ENCODE peak calls at places on chromosomes 1 and 21, in seven cellular contexts. V, W, J, B, D, S and Q are unnamed samples.

GRCh38 chr1:17475729-17476128 is 36.3 kb upstream of the RCC2 start:
- DNase-seq in J (peak; percentile 9), S (no peak), V (no peak), W (no peak), B (no peak), D (no peak), Q (no peak)

GRCh38 chr1:62241357-62242131 is 46.9 kb downstream of the L1TD1 start:
- DNase-seq in V (peak; percentile 62), D (no peak), J (no peak), W (no peak), B (no peak), S (no peak), Q (no peak)

GRCh38 chr1:36580524-36580923 is 97.8 kb upstream of the CSF3R start:
- DNase-seq in D (no peak), S (no peak), W (no peak), B (peak; percentile 40), J (no peak), V (no peak), Q (no peak)

GRCh38 chr1:233406994-233407631 is 79.6 kb downstream of the MAP3K21 start:
- DNase-seq in V (no peak), B (no peak), W (no peak), D (no peak), S (no peak), J (no peak), Q (no peak)

GRCh38 chr1:211382182-211382713 is 55.6 kb downstream of the TRAF5 start:
- DNase-seq in D (no peak), W (no peak), B (no peak), J (no peak), S (no peak), V (no peak), Q (no peak)

GRCh38 chr1:227918736-227919135 is 29.0 kb downstream of the WNT9A start:
- DNase-seq in J (no peak), B (no peak), V (no peak), S (no peak), D (no peak), W (no peak), Q (no peak)

GRCh38 chr1:214551052-214551435 is 358 bp downstream of the PTPN14 start:
- DNase-seq in D (no peak), W (peak; percentile 51), V (peak; percentile 63), J (peak; percentile 62), B (peak; percentile 87), S (no peak), Q (peak; percentile 47)

GRCh38 chr1:36920801-36921405 is 113.4 kb downstream of the GRIK3 start:
- DNase-seq in B (no peak), D (no peak), S (no peak), W (no peak), J (no peak), V (no peak), Q (no peak)

GRCh38 chr1:214280386-214281029 is 451 bp upstream of the SMYD2 start:
- DNase-seq in D (peak; percentile 39), W (peak; percentile 17), J (peak; percentile 48), B (no peak), S (no peak), V (peak; percentile 47), Q (peak; percentile 59)

GRCh38 chr1:3170566-3171453 is 101.8 kb downstream of the PRDM16 start:
- DNase-seq in B (peak; percentile 95), S (no peak), D (peak; percentile 38), J (peak; percentile 83), V (peak; percentile 89), W (peak; percentile 88), Q (peak; percentile 72)

GRCh38 chr21:16509466-16509865 is 779.7 kb downstream of the USP25 start:
- DNase-seq in D (no peak), J (no peak), V (no peak), S (no peak), B (no peak), W (no peak), Q (no peak)

GRCh38 chr1:220164116-220164515 is 70.2 kb downstream of the IARS2 start:
- DNase-seq in V (no peak), B (no peak), J (no peak), W (no peak), D (no peak), S (no peak), Q (no peak)

GRCh38 chr1:85330206-85330605 is 53.8 kb upstream of the BCL10 start:
- DNase-seq in D (no peak), B (no peak), J (no peak), W (no peak), S (no peak), V (no peak), Q (no peak)

GRCh38 chr1:154404511-154404931 is 622 bp upstream of the IL6R start:
- DNase-seq in J (no peak), W (no peak), V (no peak), B (peak; percentile 37), S (peak; percentile 8), D (no peak), Q (peak; percentile 34)

GRCh38 chr1:27145934-27146354 is 9.0 kb downstream of the SLC9A1 start:
- DNase-seq in B (peak; percentile 80), V (no peak), S (no peak), J (no peak), D (peak; percentile 81), W (peak; percentile 58), Q (no peak)

GRCh38 chr1:27143408-27143807 is 11.5 kb downstream of the SLC9A1 start:
- DNase-seq in J (no peak), B (no peak), D (no peak), S (no peak), W (no peak), V (no peak), Q (no peak)

GRCh38 chr1:27144349-27144748 is 10.6 kb downstream of the SLC9A1 start:
- DNase-seq in B (no peak), D (no peak), V (no peak), S (no peak), W (no peak), J (no peak), Q (peak; percentile 82)

GRCh38 chr1:27142464-27142863 is 12.5 kb downstream of the SLC9A1 start:
- DNase-seq in W (no peak), S (no peak), D (no peak), B (no peak), V (no peak), J (no peak), Q (no peak)

DNA sequence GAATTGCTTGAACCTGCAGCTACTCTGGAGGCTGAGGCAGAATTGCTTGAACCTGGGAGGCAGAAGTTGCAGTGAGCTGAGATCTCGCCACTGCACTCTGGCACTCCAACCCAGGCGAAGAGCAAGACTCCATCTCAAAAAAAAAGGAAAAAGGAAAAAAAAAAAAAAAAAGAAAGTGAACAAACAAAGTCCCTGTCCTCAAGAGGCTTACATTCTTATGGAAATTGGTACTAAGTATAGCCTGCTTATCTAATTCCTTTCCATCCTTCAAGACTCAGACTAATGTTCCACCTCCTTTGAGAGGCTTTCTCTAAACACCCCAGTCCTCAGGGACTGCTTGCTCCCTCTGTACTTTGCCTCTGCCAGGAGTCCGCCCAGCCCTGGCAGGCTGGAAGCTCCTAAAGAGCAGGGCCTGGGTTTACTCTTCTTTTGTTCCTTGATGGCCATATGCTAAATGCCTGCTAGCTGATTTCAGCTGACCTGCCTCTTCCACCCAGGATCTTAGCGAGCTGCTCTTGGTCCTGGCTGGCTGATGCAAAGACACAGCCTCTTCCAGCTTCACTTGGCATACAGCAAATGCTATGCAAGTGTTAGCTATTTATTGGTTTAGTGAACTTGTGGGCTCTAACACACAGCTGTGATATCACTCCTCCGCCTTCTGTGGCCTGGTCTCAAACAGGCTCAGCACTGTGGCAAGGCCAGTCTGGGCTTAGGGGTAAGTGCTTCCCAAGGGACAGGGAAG is 9.8 kb downstream of the SLC9A1 start:
- DNase-seq in S (no peak), V (no peak), B (no peak), W (peak; percentile 28), D (no peak), J (no peak), Q (peak; percentile 47)
- H3K4me1 ChIP-seq in S (peaks cover 34% of the 10 kb centered on the region), V (peaks cover 29% of the 10 kb centered on the region), B (no peaks in the 10 kb centered on the region), W (peaks cover 5% of the 10 kb centered on the region), D (peaks cover 13% of the 10 kb centered on the region), J (peaks cover 78% of the 10 kb centered on the region), Q (peaks cover 14% of the 10 kb centered on the region)

GRCh38 chr1:44616991-44617702 is 57.1 kb downstream of the TMEM53 start:
- DNase-seq in V (peak; percentile 26), B (peak; percentile 80), J (no peak), W (no peak), D (no peak), S (no peak), Q (no peak)

GRCh38 chr1:44619261-44619900 is 54.9 kb downstream of the TMEM53 start:
- DNase-seq in S (no peak), J (no peak), V (no peak), B (no peak), W (no peak), D (no peak), Q (no peak)

GRCh38 chr1:44617703-44618029 is 56.6 kb downstream of the TMEM53 start:
- DNase-seq in B (no peak), D (no peak), S (no peak), W (no peak), V (no peak), J (no peak), Q (no peak)

GRCh38 chr1:44621841-44622286 is 52.4 kb downstream of the TMEM53 start:
- DNase-seq in J (no peak), S (no peak), D (no peak), V (no peak), W (no peak), B (peak; percentile 26), Q (no peak)

GRCh38 chr1:44620072-44620471 is 54.2 kb downstream of the TMEM53 start:
- DNase-seq in B (no peak), V (no peak), W (no peak), D (no peak), S (no peak), J (no peak), Q (no peak)
- H3K4me1 ChIP-seq in B (no peaks in the 10 kb centered on the region), V (peaks cover 14% of the 10 kb centered on the region), W (peaks cover 4% of the 10 kb centered on the region), D (peaks cover 21% of the 10 kb centered on the region), S (no peaks in the 10 kb centered on the region), J (no peaks in the 10 kb centered on the region), Q (no peaks in the 10 kb centered on the region)

DNA sequence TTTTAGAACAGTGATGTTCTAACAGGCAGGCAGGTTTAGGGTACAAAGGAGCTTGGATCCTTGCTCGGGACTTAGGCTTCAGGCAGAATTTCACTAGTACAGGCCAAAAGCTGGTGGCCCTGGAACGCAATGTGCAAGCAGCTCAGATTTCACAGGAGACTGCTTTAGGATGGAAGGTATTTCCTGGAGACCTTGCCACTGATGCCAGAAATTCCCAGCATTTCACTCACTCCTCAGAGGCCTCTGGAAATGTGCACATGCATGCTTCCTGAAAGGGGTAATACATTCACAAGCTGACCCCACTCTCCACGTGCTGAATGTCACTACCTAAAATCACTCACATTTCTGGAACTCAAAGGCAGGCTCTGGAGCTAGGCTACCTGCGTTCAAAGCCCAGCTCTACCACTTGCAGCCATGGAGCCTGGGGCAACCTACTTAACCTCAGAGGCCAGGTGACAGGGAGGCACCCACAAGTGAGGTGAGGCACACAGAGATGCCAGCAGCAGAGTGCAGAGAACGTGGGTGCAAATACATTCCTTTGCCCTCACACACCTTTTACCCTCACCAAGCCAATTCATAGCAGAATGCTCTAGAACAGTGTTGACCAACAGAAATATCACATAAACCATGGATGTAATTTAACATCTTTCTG is 56.5 kb downstream of the CDC7 start:
- DNase-seq in B (no peak), J (no peak), W (no peak), V (no peak), D (no peak), S (no peak), Q (no peak)
- H3K4me1 ChIP-seq in B (no peaks in the 10 kb centered on the region), J (peaks cover 53% of the 10 kb centered on the region), W (no peaks in the 10 kb centered on the region), V (no peaks in the 10 kb centered on the region), D (peaks cover 38% of the 10 kb centered on the region), S (peaks cover 91% of the 10 kb centered on the region), Q (no peaks in the 10 kb centered on the region)

DNA sequence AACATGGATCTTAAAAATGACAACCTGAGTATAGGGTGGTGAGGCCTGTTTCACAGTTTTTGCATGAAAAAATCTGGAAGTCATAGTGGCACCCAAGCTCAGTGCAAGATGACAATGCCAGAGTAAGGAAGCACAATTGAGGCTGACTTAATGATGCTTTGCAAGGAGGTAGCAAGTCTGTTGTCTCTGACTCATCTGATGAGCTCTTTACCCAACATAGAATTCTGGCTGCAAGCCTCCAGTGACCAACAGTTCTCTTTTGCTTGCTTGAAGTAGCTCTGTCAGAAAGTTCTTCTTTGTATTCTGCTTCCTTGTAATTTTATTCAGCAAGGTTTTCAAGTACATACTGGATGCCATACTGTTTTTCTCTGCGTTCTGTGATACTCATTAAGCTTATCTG is 117.1 kb downstream of the FOXD2 start:
- DNase-seq in B (no peak), W (no peak), D (no peak), S (no peak), J (no peak), V (no peak), Q (no peak)
- H3K4me1 ChIP-seq in B (no peaks in the 10 kb centered on the region), W (no peaks in the 10 kb centered on the region), D (no peaks in the 10 kb centered on the region), S (no peaks in the 10 kb centered on the region), J (no peaks in the 10 kb centered on the region), V (peaks cover 15% of the 10 kb centered on the region), Q (peaks cover 3% of the 10 kb centered on the region)